ENCODE peak calls at places on chromosomes 11 and 22, in six cellular contexts. C is adrenal gland, B is heart left ventricle, J is HCT116, I is IMR-90, K is Peyer's patch. V is an unnamed sample.

GRCh38 chr11:1150769-1151365 is 6.9 kb upstream of the MUC5AC start:
- DNase-seq in C (no peak), B (no peak), J (no peak), I (peak; percentile 67), K (peak; percentile 45), V (no peak)

GRCh38 chr11:123219066-123219697 is 24.1 kb upstream of the CLMP start:
- DNase-seq in C (no peak), B (peak; percentile 36), J (no peak), I (peak; percentile 86), K (peak; percentile 74), V (no peak)

GRCh38 chr11:6721343-6721742 is 38.2 kb upstream of the MRPL17 start:
- DNase-seq in C (no peak), B (no peak), J (no peak), I (no peak), K (no peak), V (no peak)

GRCh38 chr11:86916330-86916729 is 38.9 kb downstream of the FZD4 start:
- DNase-seq in C (no peak), B (no peak), J (peak; percentile 10), I (peak; percentile 76), K (no peak), V (no peak)

GRCh38 chr22:38080468-38080846 is 3.5 kb downstream of the SLC16A8 start:
- DNase-seq in C (no peak), B (no peak), J (no peak), I (no peak), K (no peak), V (no peak)

GRCh38 chr11:7437706-7438105 is 47.6 kb upstream of the OLFML1 start:
- DNase-seq in C (no peak), B (no peak), J (no peak), I (no peak), K (no peak), V (no peak)

GRCh38 chr11:16809901-16810668 is 71.6 kb downstream of the C11orf58 start:
- DNase-seq in C (peak; percentile 73), B (peak; percentile 82), J (no peak), I (peak; percentile 33), K (no peak), V (no peak)

GRCh38 chr11:95910638-95911368 is 13.1 kb downstream of the MTMR2 start:
- DNase-seq in C (no peak), B (no peak), J (no peak), I (no peak), K (no peak), V (no peak)

GRCh38 chr11:34977039-34977906 is 60.9 kb downstream of the PDHX start:
- DNase-seq in C (no peak), B (no peak), J (peak; percentile 33), I (peak; percentile 94), K (no peak), V (no peak)

GRCh38 chr11:117143871-117144476 is at the start of gene PAFAH1B2:
- DNase-seq in C (peak; percentile 97), B (peak; percentile 97), J (peak; percentile 84), I (peak; percentile 90), K (peak; percentile 98), V (peak; percentile 93)

GRCh38 chr11:64569300-64569970 is 21.6 kb upstream of the SLC22A12 start:
- DNase-seq in C (no peak), B (no peak), J (no peak), I (no peak), K (no peak), V (no peak)

GRCh38 chr11:3135491-3136440 is 29.3 kb downstream of the OSBPL5 start:
- DNase-seq in C (no peak), B (peak; percentile 46), J (no peak), I (no peak), K (no peak), V (no peak)

GRCh38 chr11:57453543-57454177 is 6.7 kb upstream of the RTN4RL2 start:
- DNase-seq in C (no peak), B (no peak), J (no peak), I (no peak), K (no peak), V (no peak)

GRCh38 chr11:43920598-43921419 is 21.6 kb upstream of the C11orf96 start:
- DNase-seq in C (peak; percentile 92), B (peak; percentile 76), J (peak; percentile 86), I (peak; percentile 100), K (peak; percentile 76), V (peak; percentile 79)

GRCh38 chr11:114683007-114683406 is 4.7 kb downstream of the NXPE2 start:
- DNase-seq in C (no peak), B (no peak), J (no peak), I (no peak), K (no peak), V (no peak)

GRCh38 chr11:64675417-64676252 is 47.4 kb downstream of the NRXN2 start:
- DNase-seq in C (peak; percentile 86), B (peak; percentile 92), J (no peak), I (peak; percentile 82), K (no peak), V (peak; percentile 96)

GRCh38 chr22:26767351-26767970 is 110.1 kb downstream of the MIAT start:
- DNase-seq in C (no peak), B (no peak), J (no peak), I (no peak), K (no peak), V (no peak)

GRCh38 chr11:103610435-103610834 is 426.0 kb upstream of the DDI1 start:
- DNase-seq in C (no peak), B (no peak), J (no peak), I (no peak), K (no peak), V (no peak)

GRCh38 chr11:2885017-2885675 is 429 bp downstream of the CDKN1C start:
- DNase-seq in C (no peak), B (peak; percentile 79), J (no peak), I (peak; percentile 36), K (peak; percentile 74), V (no peak)

GRCh38 chr11:18452927-18453326 is 2.7 kb upstream of the LDHAL6A start:
- DNase-seq in C (no peak), B (no peak), J (no peak), I (peak; percentile 41), K (no peak), V (no peak)

GRCh38 chr11:10514210-10514609 is 26.8 kb downstream of the RNF141 start:
- DNase-seq in C (no peak), B (no peak), J (no peak), I (peak; percentile 49), K (no peak), V (no peak)

GRCh38 chr22:39898997-39899396 is 1.9 kb upstream of the GRAP2 start:
- DNase-seq in C (no peak), B (no peak), J (no peak), I (no peak), K (peak; percentile 56), V (no peak)

GRCh38 chr11:69640260-69640994 is 529 bp upstream of the CCND1 start:
- DNase-seq in C (peak; percentile 51), B (peak; percentile 72), J (no peak), I (no peak), K (peak; percentile 64), V (no peak)

GRCh38 chr11:124113890-124114289 is 1.4 kb upstream of the VWA5A start:
- DNase-seq in C (peak; percentile 17), B (no peak), J (no peak), I (peak; percentile 8), K (peak; percentile 74), V (no peak)

GRCh38 chr11:132028380-132029240 is 658.2 kb downstream of the NTM start:
- DNase-seq in C (no peak), B (peak; percentile 56), J (no peak), I (peak; percentile 73), K (peak; percentile 70), V (no peak)

GRCh38 chr11:45794169-45794568 is 10.8 kb upstream of the SLC35C1 start:
- DNase-seq in C (no peak), B (no peak), J (no peak), I (no peak), K (no peak), V (no peak)

GRCh38 chr11:2998073-2998850 is 6.1 kb upstream of the NAP1L4 start:
- DNase-seq in C (no peak), B (no peak), J (no peak), I (no peak), K (peak; percentile 36), V (no peak)

GRCh38 chr11:32829680-32830412 is at the start of gene PRRG4:
- DNase-seq in C (peak; percentile 59), B (peak; percentile 52), J (no peak), I (peak; percentile 16), K (peak; percentile 75), V (peak; percentile 19)
- TF ChIP-seq POLR2A in C (no peak), B (no peak), J (no peak), I (no peak), K (peak; percentile 71), V (no peak)

GRCh38 chr22:24951942-24952836 is at the start of gene KIAA1671:
- DNase-seq in C (peak; percentile 91), B (peak; percentile 89), J (peak; percentile 53), I (peak; percentile 27), K (peak; percentile 90), V (peak; percentile 70)
- TF ChIP-seq POLR2A in C (peak; percentile 66), B (peak; percentile 56), J (peak; percentile 76), I (no peak), K (peak; percentile 94), V (peak; percentile 54)

GRCh38 chr22:44221710-44222475 is 41.2 kb downstream of the PARVG start:
- DNase-seq in C (peak; percentile 6), B (no peak), J (no peak), I (no peak), K (no peak), V (no peak)

GRCh38 chr22:44220727-44221680 is 40.3 kb downstream of the PARVG start:
- DNase-seq in C (no peak), B (no peak), J (no peak), I (no peak), K (no peak), V (no peak)

GRCh38 chr22:44218071-44218470 is 37.3 kb downstream of the PARVG start:
- DNase-seq in C (no peak), B (no peak), J (no peak), I (no peak), K (no peak), V (no peak)

GRCh38 chr22:44217346-44217745 is 36.6 kb downstream of the PARVG start:
- DNase-seq in C (no peak), B (no peak), J (no peak), I (no peak), K (no peak), V (no peak)

GRCh38 chr22:44219101-44219870 is 38.6 kb downstream of the PARVG start:
- DNase-seq in C (no peak), B (no peak), J (no peak), I (no peak), K (no peak), V (no peak)
- TF ChIP-seq POLR2A in C (no peak), B (no peak), J (no peak), I (no peak), K (no peak), V (no peak)

DNA sequence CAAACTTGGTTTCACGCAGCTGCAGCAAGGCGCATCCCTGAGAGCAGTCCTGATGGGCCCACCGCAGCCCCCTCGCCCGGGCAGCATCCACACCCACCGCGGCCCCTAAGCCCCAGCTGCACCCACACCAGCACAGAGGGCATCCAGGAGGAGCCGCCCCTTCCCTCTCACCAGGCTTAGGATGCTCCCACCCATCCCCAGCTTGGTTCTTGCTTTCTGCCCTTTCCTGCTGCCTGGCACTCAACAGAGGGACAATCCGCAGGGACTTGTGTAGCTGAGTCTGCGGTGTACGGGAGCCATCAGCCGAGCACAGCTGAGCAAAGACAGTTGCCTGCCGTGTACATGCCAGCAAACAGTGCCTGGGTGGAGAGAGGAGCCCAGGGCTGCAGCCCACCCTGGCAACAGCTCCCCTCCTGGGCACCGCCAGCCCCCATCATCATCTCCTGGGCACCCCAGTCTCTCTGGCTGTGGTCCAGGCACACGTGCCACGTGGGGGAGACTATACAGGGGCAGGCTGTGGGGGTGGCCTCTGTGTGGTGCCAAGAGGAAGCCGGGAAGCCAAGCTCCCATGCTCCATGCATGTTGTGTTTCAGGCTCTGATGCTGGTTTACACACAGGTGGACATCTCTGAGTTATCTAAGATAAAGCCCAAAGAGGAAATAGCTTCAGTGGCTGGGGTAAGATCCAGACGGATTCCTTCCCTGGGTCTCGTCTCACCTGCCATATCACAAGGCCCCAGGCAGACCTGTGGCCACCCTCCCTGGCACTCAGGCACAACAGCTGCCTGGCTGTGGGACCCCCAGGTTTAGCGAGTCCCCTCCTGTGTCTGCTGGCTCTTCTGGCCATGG is 36.1 kb upstream of the GNB1L start:
- DNase-seq in C (no peak), B (peak; percentile 15), J (no peak), I (no peak), K (no peak), V (no peak)
- TF ChIP-seq POLR2A in C (no peak), B (no peak), J (no peak), I (no peak), K (no peak), V (no peak)